ENCODE peak calls at places on chromosomes 11 and 22, in four cellular contexts. One of them, this sample, is unnamed.

GRCh38 chr11:27119396-27119795 is 78.8 kb downstream of the BBOX1 start:
- DNase-seq in SK-N-SH: no peak
- DNase-seq in body of pancreas: no peak
- DNase-seq in PC-3: no peak
- DNase-seq in this sample: no peak

GRCh38 chr11:57704932-57705331 is 7.1 kb downstream of the MED19 start:
- DNase-seq in SK-N-SH: no peak
- DNase-seq in body of pancreas: no peak
- DNase-seq in PC-3: no peak
- DNase-seq in this sample: no peak

GRCh38 chr11:67270256-67271211 is 4.3 kb downstream of the GRK2 start:
- DNase-seq in SK-N-SH: no peak
- DNase-seq in body of pancreas: peak
- DNase-seq in PC-3: no peak
- DNase-seq in this sample: no peak

GRCh38 chr11:107252429-107253161 is 205.0 kb downstream of the CWF19L2 start:
- DNase-seq in SK-N-SH: no peak
- DNase-seq in body of pancreas: no peak
- DNase-seq in PC-3: no peak
- DNase-seq in this sample: no peak

GRCh38 chr11:129611661-129612566 is 203.7 kb upstream of the TMEM45B start:
- DNase-seq in SK-N-SH: no peak
- DNase-seq in body of pancreas: no peak
- DNase-seq in PC-3: peak
- DNase-seq in this sample: no peak

GRCh38 chr11:113518716-113519495 is 43.7 kb upstream of the DRD2 start:
- DNase-seq in SK-N-SH: no peak
- DNase-seq in body of pancreas: no peak
- DNase-seq in PC-3: no peak
- DNase-seq in this sample: no peak

GRCh38 chr11:125398994-125399638 is 96.9 kb downstream of the FEZ1 start:
- DNase-seq in SK-N-SH: peak
- DNase-seq in body of pancreas: no peak
- DNase-seq in PC-3: no peak
- DNase-seq in this sample: no peak

GRCh38 chr22:39332441-39333064 is 13.1 kb upstream of the RPL3 start:
- DNase-seq in SK-N-SH: no peak
- DNase-seq in body of pancreas: peak
- DNase-seq in PC-3: no peak
- DNase-seq in this sample: no peak

GRCh38 chr11:35111171-35112055 is 27.6 kb upstream of the CD44 start:
- DNase-seq in SK-N-SH: no peak
- DNase-seq in body of pancreas: peak
- DNase-seq in PC-3: peak
- DNase-seq in this sample: no peak

GRCh38 chr22:41308544-41308947 is 7.2 kb downstream of the ZC3H7B start:
- DNase-seq in SK-N-SH: no peak
- DNase-seq in body of pancreas: no peak
- DNase-seq in PC-3: no peak
- DNase-seq in this sample: no peak

GRCh38 chr11:67435031-67435726 is 2.3 kb downstream of the PTPRCAP start:
- DNase-seq in SK-N-SH: no peak
- DNase-seq in body of pancreas: no peak
- DNase-seq in PC-3: no peak
- DNase-seq in this sample: no peak

GRCh38 chr22:39368402-39368801 is 18.6 kb downstream of the SYNGR1 start:
- DNase-seq in SK-N-SH: no peak
- DNase-seq in body of pancreas: no peak
- DNase-seq in PC-3: no peak
- DNase-seq in this sample: no peak

GRCh38 chr11:31237819-31238771 is 131.4 kb downstream of the DCDC1 start:
- DNase-seq in SK-N-SH: no peak
- DNase-seq in body of pancreas: no peak
- DNase-seq in PC-3: peak
- DNase-seq in this sample: no peak

GRCh38 chr22:43396321-43396933 is 15.4 kb upstream of the MPPED1 start:
- DNase-seq in SK-N-SH: no peak
- DNase-seq in body of pancreas: no peak
- DNase-seq in PC-3: no peak
- DNase-seq in this sample: no peak

GRCh38 chr11:92920295-92920694 is 49.2 kb upstream of the MTNR1B start:
- DNase-seq in SK-N-SH: peak
- DNase-seq in body of pancreas: no peak
- DNase-seq in PC-3: no peak
- DNase-seq in this sample: no peak

GRCh38 chr11:70716986-70717775 is 318.9 kb downstream of the CTTN start:
- DNase-seq in SK-N-SH: no peak
- DNase-seq in body of pancreas: no peak
- DNase-seq in PC-3: no peak
- DNase-seq in this sample: no peak

GRCh38 chr11:123357353-123357989 is 72.6 kb upstream of the GRAMD1B start:
- DNase-seq in SK-N-SH: no peak
- DNase-seq in body of pancreas: no peak
- DNase-seq in PC-3: no peak
- DNase-seq in this sample: no peak

GRCh38 chr11:65432133-65432650 is 9.6 kb downstream of the NEAT1 start:
- DNase-seq in SK-N-SH: no peak
- DNase-seq in body of pancreas: no peak
- DNase-seq in PC-3: no peak
- DNase-seq in this sample: no peak

GRCh38 chr11:72836111-72836510 is 21.9 kb downstream of the ATG16L2 start:
- DNase-seq in SK-N-SH: no peak
- DNase-seq in body of pancreas: peak
- DNase-seq in PC-3: peak
- DNase-seq in this sample: no peak

GRCh38 chr22:49192857-49193250 is 634.8 kb downstream of the BRD1 start:
- DNase-seq in SK-N-SH: no peak
- DNase-seq in body of pancreas: no peak
- DNase-seq in PC-3: no peak
- DNase-seq in this sample: no peak

GRCh38 chr11:131993291-131993690 is 622.9 kb downstream of the NTM start:
- DNase-seq in SK-N-SH: no peak
- DNase-seq in body of pancreas: no peak
- DNase-seq in PC-3: no peak
- DNase-seq in this sample: no peak

DNA sequence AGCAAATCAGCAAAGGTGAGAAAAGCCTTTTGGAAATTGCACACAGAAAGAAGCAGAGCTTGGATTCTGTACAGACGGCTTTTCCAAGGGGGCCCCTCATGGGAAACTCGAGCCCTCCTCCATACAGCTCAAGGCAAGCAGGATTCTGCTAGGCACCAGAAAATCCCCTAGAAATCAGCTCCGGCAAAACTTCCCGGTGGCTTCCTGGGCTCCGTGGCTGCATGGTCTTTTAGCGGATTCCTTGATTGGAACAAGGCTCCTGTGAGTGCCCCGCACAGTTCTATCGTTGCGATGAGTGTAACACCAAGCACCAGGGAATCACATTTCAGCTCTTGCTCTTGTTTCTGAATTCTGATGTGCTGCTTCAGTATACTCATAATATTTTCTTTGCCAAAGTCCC is 494.3 kb downstream of the DLG2 start:
- DNase-seq in SK-N-SH: no peak
- DNase-seq in body of pancreas: no peak
- DNase-seq in PC-3: no peak
- DNase-seq in this sample: no peak
- H3K27ac ChIP-seq in SK-N-SH: no peak
- H3K27ac ChIP-seq in body of pancreas: no peak
- H3K27ac ChIP-seq in PC-3: no peak
- H3K27ac ChIP-seq in this sample: no peak

GRCh38 chr22:37285937-37286336 is 3.6 kb downstream of the CYTH4 start:
- DNase-seq in SK-N-SH: no peak
- DNase-seq in body of pancreas: no peak
- DNase-seq in PC-3: no peak
- DNase-seq in this sample: no peak
- TF ChIP-seq CTCF in SK-N-SH: no peak
- TF ChIP-seq CTCF in body of pancreas: no peak
- TF ChIP-seq CTCF in PC-3: no peak
- TF ChIP-seq CTCF in this sample: no peak

GRCh38 chr11:122333476-122333875 is 217.5 kb upstream of the BLID start:
- DNase-seq in SK-N-SH: no peak
- DNase-seq in body of pancreas: no peak
- DNase-seq in PC-3: no peak
- DNase-seq in this sample: no peak

GRCh38 chr11:122339661-122340060 is 223.6 kb upstream of the BLID start:
- DNase-seq in SK-N-SH: peak
- DNase-seq in body of pancreas: no peak
- DNase-seq in PC-3: no peak
- DNase-seq in this sample: no peak

GRCh38 chr11:122337241-122338176 is 221.5 kb upstream of the BLID start:
- DNase-seq in SK-N-SH: no peak
- DNase-seq in body of pancreas: no peak
- DNase-seq in PC-3: no peak
- DNase-seq in this sample: no peak

GRCh38 chr11:122330466-122330865 is 214.5 kb upstream of the BLID start:
- DNase-seq in SK-N-SH: no peak
- DNase-seq in body of pancreas: no peak
- DNase-seq in PC-3: no peak
- DNase-seq in this sample: no peak

DNA sequence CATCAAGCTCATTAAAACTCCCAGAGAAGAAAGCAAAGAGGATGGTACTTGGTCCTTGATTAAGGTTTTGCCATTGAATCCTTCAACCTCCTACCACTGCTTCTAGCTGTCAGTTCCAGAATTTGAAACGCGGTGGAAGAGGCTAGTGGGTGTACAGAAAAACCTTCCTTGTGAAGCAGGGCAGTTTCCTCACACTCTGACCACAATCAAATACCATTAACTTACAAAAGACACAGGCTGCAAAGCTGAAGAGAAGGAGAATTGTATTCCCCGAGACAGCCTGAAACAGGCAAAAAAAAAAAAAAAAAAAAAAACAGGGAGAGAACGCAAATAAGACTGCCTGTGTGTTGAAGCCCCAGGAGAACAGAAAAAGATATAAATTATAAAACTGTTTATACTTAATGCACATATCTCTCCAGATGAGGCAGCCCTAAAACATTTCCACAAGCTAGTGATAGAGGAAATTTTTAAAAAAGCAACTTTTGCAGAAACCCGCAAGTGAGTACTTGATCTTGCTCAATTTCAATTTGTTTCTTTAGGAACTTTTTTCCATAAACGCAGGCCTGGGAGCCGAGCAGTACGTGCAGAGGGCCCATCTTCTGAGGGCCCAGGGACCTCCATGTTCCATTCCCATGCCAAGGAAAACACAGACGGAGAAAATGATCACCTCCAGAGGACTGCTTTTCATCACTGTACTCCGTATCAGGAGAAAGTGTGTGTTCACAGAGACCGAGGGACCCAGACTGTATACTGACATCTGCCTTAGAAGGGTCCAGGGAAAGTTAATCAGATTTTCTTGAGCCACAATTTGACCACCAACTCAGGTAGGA is 218.7 kb upstream of the BLID start:
- DNase-seq in SK-N-SH: no peak
- DNase-seq in body of pancreas: no peak
- DNase-seq in PC-3: no peak
- DNase-seq in this sample: no peak
- H3K4me3 ChIP-seq in SK-N-SH: no peak
- H3K4me3 ChIP-seq in body of pancreas: no peak
- H3K4me3 ChIP-seq in PC-3: no peak
- H3K4me3 ChIP-seq in this sample: no peak

GRCh38 chr11:120424970-120425332 is 86.6 kb upstream of the GRIK4 start:
- DNase-seq in SK-N-SH: no peak
- DNase-seq in body of pancreas: no peak
- DNase-seq in PC-3: no peak
- DNase-seq in this sample: no peak

GRCh38 chr11:120425527-120425926 is 86.0 kb upstream of the GRIK4 start:
- DNase-seq in SK-N-SH: no peak
- DNase-seq in body of pancreas: no peak
- DNase-seq in PC-3: no peak
- DNase-seq in this sample: no peak

GRCh38 chr11:120420572-120420971 is 84.4 kb downstream of the ARHGEF12 start:
- DNase-seq in SK-N-SH: no peak
- DNase-seq in body of pancreas: no peak
- DNase-seq in PC-3: no peak
- DNase-seq in this sample: no peak

DNA sequence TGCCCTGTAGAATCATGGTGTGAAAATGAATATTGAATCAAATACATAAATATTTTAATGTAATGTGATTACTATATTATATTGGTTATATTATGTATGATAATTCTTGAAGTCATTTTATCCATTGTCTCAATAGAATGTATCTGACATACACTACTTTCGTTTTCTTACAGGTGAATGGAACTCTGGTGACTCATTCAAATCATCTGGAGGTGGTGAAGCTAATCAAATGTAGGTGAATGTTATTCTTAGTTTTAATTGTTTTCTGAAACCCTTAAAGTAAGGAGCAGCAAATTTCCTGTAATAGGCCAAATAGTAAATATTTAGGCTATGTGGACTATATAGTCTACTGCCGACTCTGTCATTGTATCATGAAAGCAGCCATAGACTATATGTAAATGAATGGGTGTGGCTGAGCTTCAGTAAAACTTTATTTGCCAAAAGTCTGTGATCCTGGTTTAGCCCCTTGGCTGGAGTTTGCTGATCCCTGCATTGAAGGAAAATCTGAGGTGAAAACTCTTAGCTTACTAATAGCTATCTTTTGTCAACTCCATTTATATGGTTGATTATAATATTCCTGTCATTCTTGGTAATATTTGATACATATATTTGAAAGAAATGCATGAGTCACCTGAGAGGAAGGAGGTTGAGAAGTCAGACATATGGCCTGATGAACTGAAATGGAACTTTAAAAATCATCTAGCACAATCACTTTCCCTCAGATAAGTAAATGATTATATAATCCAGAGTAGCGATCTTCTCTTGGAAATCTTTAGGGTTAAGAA is 87.2 kb upstream of the GRIK4 start:
- DNase-seq in SK-N-SH: no peak
- DNase-seq in body of pancreas: no peak
- DNase-seq in PC-3: peak
- DNase-seq in this sample: no peak
- H3K27ac ChIP-seq in SK-N-SH: no peak
- H3K27ac ChIP-seq in body of pancreas: no peak
- H3K27ac ChIP-seq in PC-3: no peak
- H3K27ac ChIP-seq in this sample: peak

DNA sequence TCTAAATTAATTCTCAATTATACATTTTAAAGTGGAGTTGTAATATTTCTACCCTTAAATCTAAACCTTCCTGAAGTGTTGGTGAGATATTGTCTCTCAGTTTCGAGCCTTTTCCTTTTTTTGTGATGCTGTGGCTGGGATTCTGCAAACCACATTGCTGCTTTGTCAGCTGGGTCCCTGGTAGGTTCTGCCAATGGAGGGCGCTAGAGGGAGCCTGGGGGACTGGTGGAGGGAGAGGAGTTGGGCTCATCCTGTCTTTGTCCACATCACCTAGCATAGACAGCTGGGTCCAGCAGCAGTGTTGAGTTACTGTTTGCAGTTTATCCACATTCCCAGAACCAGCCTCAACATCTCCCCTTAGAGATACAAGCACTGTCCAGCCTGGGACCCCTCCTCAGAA is 41.0 kb downstream of the TRAF6 start:
- DNase-seq in SK-N-SH: no peak
- DNase-seq in body of pancreas: no peak
- DNase-seq in PC-3: no peak
- DNase-seq in this sample: no peak
- TF ChIP-seq CTCF in SK-N-SH: peak
- TF ChIP-seq CTCF in body of pancreas: no peak
- TF ChIP-seq CTCF in PC-3: peak
- TF ChIP-seq CTCF in this sample: no peak

GRCh38 chr11:3837793-3838192 is 3.0 kb downstream of the RHOG start:
- DNase-seq in SK-N-SH: no peak
- DNase-seq in body of pancreas: no peak
- DNase-seq in PC-3: no peak
- DNase-seq in this sample: no peak
- H3K4me3 ChIP-seq in SK-N-SH: no peak
- H3K4me3 ChIP-seq in body of pancreas: no peak
- H3K4me3 ChIP-seq in PC-3: no peak
- H3K4me3 ChIP-seq in this sample: no peak